ENCODE peak calls at places on chromosomes 6 and 20, in nine cellular contexts. One of them, this sample, is unnamed.
A peak's percentile ranks its signal among the peaks of the same experiment; 100 is the strongest.

GRCh38 chr6:111663232-111663631 is 57.6 kb upstream of the TRAF3IP2 start:
- DNase-seq in NCI-H1417: no peak
- DNase-seq in fibroblast of pulmonary artery: no peak
- DNase-seq in tibial artery: peak; percentile 71
- DNase-seq in cerebellum: peak; percentile 69
- DNase-seq in activated T-cell treated with anti-CD3 and anti-CD28 coated beads for 1 hour: no peak
- DNase-seq in Peyer's patch: no peak
- DNase-seq in A549: no peak
- DNase-seq in activated T-helper 1 cell treated with Interleukin-2 at 50 U/mL for 16 hours: no peak
- DNase-seq in this sample: no peak

GRCh38 chr6:131602913-131603312 is 25.1 kb downstream of the MED23 start:
- DNase-seq in NCI-H1417: no peak
- DNase-seq in fibroblast of pulmonary artery: peak; percentile 78
- DNase-seq in tibial artery: no peak
- DNase-seq in cerebellum: no peak
- DNase-seq in activated T-cell treated with anti-CD3 and anti-CD28 coated beads for 1 hour: no peak
- DNase-seq in Peyer's patch: no peak
- DNase-seq in A549: peak; percentile 3
- DNase-seq in activated T-helper 1 cell treated with Interleukin-2 at 50 U/mL for 16 hours: no peak
- DNase-seq in this sample: no peak

GRCh38 chr6:166626177-166627038 is 643 bp downstream of the RPS6KA2 start:
- DNase-seq in NCI-H1417: peak; percentile 66
- DNase-seq in fibroblast of pulmonary artery: peak; percentile 51
- DNase-seq in tibial artery: peak; percentile 34
- DNase-seq in cerebellum: peak; percentile 22
- DNase-seq in activated T-cell treated with anti-CD3 and anti-CD28 coated beads for 1 hour: peak; percentile 17
- DNase-seq in Peyer's patch: no peak
- DNase-seq in A549: no peak
- DNase-seq in activated T-helper 1 cell treated with Interleukin-2 at 50 U/mL for 16 hours: peak; percentile 15
- DNase-seq in this sample: peak; percentile 84

GRCh38 chr6:32622545-32623401 is 14.4 kb upstream of the HLA-DQA1 start:
- DNase-seq in NCI-H1417: peak; percentile 29
- DNase-seq in fibroblast of pulmonary artery: peak; percentile 35
- DNase-seq in tibial artery: no peak
- DNase-seq in cerebellum: no peak
- DNase-seq in activated T-cell treated with anti-CD3 and anti-CD28 coated beads for 1 hour: peak; percentile 14
- DNase-seq in Peyer's patch: no peak
- DNase-seq in A549: no peak
- DNase-seq in activated T-helper 1 cell treated with Interleukin-2 at 50 U/mL for 16 hours: no peak
- DNase-seq in this sample: no peak

GRCh38 chr20:64226686-64227576 is 28.6 kb upstream of the PCMTD2 start:
- DNase-seq in NCI-H1417: no peak
- DNase-seq in fibroblast of pulmonary artery: no peak
- DNase-seq in tibial artery: no peak
- DNase-seq in cerebellum: no peak
- DNase-seq in activated T-cell treated with anti-CD3 and anti-CD28 coated beads for 1 hour: no peak
- DNase-seq in Peyer's patch: no peak
- DNase-seq in A549: no peak
- DNase-seq in activated T-helper 1 cell treated with Interleukin-2 at 50 U/mL for 16 hours: peak; percentile 16
- DNase-seq in this sample: no peak

GRCh38 chr6:139855741-139856206 is 481.3 kb upstream of the CITED2 start:
- DNase-seq in NCI-H1417: no peak
- DNase-seq in fibroblast of pulmonary artery: no peak
- DNase-seq in tibial artery: no peak
- DNase-seq in cerebellum: no peak
- DNase-seq in activated T-cell treated with anti-CD3 and anti-CD28 coated beads for 1 hour: no peak
- DNase-seq in Peyer's patch: no peak
- DNase-seq in A549: no peak
- DNase-seq in activated T-helper 1 cell treated with Interleukin-2 at 50 U/mL for 16 hours: no peak
- DNase-seq in this sample: peak; percentile 10

GRCh38 chr6:74087898-74088297 is 391.9 kb downstream of the CD109 start:
- DNase-seq in NCI-H1417: no peak
- DNase-seq in fibroblast of pulmonary artery: peak; percentile 46
- DNase-seq in tibial artery: no peak
- DNase-seq in cerebellum: no peak
- DNase-seq in activated T-cell treated with anti-CD3 and anti-CD28 coated beads for 1 hour: no peak
- DNase-seq in Peyer's patch: no peak
- DNase-seq in A549: no peak
- DNase-seq in activated T-helper 1 cell treated with Interleukin-2 at 50 U/mL for 16 hours: no peak
- DNase-seq in this sample: no peak

GRCh38 chr6:44257007-44257752 is at the start of gene SLC35B2:
- DNase-seq in NCI-H1417: peak; percentile 76
- DNase-seq in fibroblast of pulmonary artery: peak; percentile 73
- DNase-seq in tibial artery: peak; percentile 54
- DNase-seq in cerebellum: peak; percentile 86
- DNase-seq in activated T-cell treated with anti-CD3 and anti-CD28 coated beads for 1 hour: no peak
- DNase-seq in Peyer's patch: peak; percentile 81
- DNase-seq in A549: peak; percentile 48
- DNase-seq in activated T-helper 1 cell treated with Interleukin-2 at 50 U/mL for 16 hours: peak; percentile 60
- DNase-seq in this sample: peak; percentile 78

GRCh38 chr6:2754396-2754795 is 3.7 kb upstream of the MYLK4 start:
- DNase-seq in NCI-H1417: no peak
- DNase-seq in fibroblast of pulmonary artery: no peak
- DNase-seq in tibial artery: no peak
- DNase-seq in cerebellum: no peak
- DNase-seq in activated T-cell treated with anti-CD3 and anti-CD28 coated beads for 1 hour: no peak
- DNase-seq in Peyer's patch: no peak
- DNase-seq in A549: no peak
- DNase-seq in activated T-helper 1 cell treated with Interleukin-2 at 50 U/mL for 16 hours: no peak
- DNase-seq in this sample: no peak

GRCh38 chr6:69827491-69827890 is 30.7 kb upstream of the LMBRD1 start:
- DNase-seq in NCI-H1417: no peak
- DNase-seq in fibroblast of pulmonary artery: peak; percentile 73
- DNase-seq in tibial artery: no peak
- DNase-seq in cerebellum: no peak
- DNase-seq in activated T-cell treated with anti-CD3 and anti-CD28 coated beads for 1 hour: no peak
- DNase-seq in Peyer's patch: no peak
- DNase-seq in A549: no peak
- DNase-seq in activated T-helper 1 cell treated with Interleukin-2 at 50 U/mL for 16 hours: no peak
- DNase-seq in this sample: no peak

GRCh38 chr6:126093108-126093507 is 106.8 kb downstream of the TRMT11 start:
- DNase-seq in NCI-H1417: no peak
- DNase-seq in fibroblast of pulmonary artery: no peak
- DNase-seq in tibial artery: no peak
- DNase-seq in cerebellum: no peak
- DNase-seq in activated T-cell treated with anti-CD3 and anti-CD28 coated beads for 1 hour: no peak
- DNase-seq in Peyer's patch: no peak
- DNase-seq in A549: no peak
- DNase-seq in activated T-helper 1 cell treated with Interleukin-2 at 50 U/mL for 16 hours: no peak
- DNase-seq in this sample: no peak

GRCh38 chr6:63278916-63279315 is 40.9 kb downstream of the LGSN start:
- DNase-seq in NCI-H1417: no peak
- DNase-seq in fibroblast of pulmonary artery: no peak
- DNase-seq in tibial artery: no peak
- DNase-seq in cerebellum: no peak
- DNase-seq in activated T-cell treated with anti-CD3 and anti-CD28 coated beads for 1 hour: no peak
- DNase-seq in Peyer's patch: no peak
- DNase-seq in A549: no peak
- DNase-seq in activated T-helper 1 cell treated with Interleukin-2 at 50 U/mL for 16 hours: no peak
- DNase-seq in this sample: no peak

GRCh38 chr6:44268095-44268628 is 2.1 kb upstream of the TMEM151B start:
- DNase-seq in NCI-H1417: peak; percentile 76
- DNase-seq in fibroblast of pulmonary artery: peak; percentile 62
- DNase-seq in tibial artery: no peak
- DNase-seq in cerebellum: peak; percentile 79
- DNase-seq in activated T-cell treated with anti-CD3 and anti-CD28 coated beads for 1 hour: no peak
- DNase-seq in Peyer's patch: peak; percentile 85
- DNase-seq in A549: peak; percentile 37
- DNase-seq in activated T-helper 1 cell treated with Interleukin-2 at 50 U/mL for 16 hours: no peak
- DNase-seq in this sample: peak; percentile 83

GRCh38 chr20:44064501-44065400 is 122.2 kb downstream of the JPH2 start:
- DNase-seq in NCI-H1417: no peak
- DNase-seq in fibroblast of pulmonary artery: no peak
- DNase-seq in tibial artery: no peak
- DNase-seq in cerebellum: no peak
- DNase-seq in activated T-cell treated with anti-CD3 and anti-CD28 coated beads for 1 hour: no peak
- DNase-seq in Peyer's patch: no peak
- DNase-seq in A549: no peak
- DNase-seq in activated T-helper 1 cell treated with Interleukin-2 at 50 U/mL for 16 hours: no peak
- DNase-seq in this sample: no peak

GRCh38 chr6:80771941-80772340 is 665.5 kb downstream of the BCKDHB start:
- DNase-seq in NCI-H1417: no peak
- DNase-seq in fibroblast of pulmonary artery: peak; percentile 61
- DNase-seq in tibial artery: no peak
- DNase-seq in cerebellum: no peak
- DNase-seq in activated T-cell treated with anti-CD3 and anti-CD28 coated beads for 1 hour: no peak
- DNase-seq in Peyer's patch: no peak
- DNase-seq in A549: no peak
- DNase-seq in activated T-helper 1 cell treated with Interleukin-2 at 50 U/mL for 16 hours: no peak
- DNase-seq in this sample: no peak

GRCh38 chr6:11615214-11615602 is 77.7 kb downstream of the TMEM170B start:
- DNase-seq in NCI-H1417: no peak
- DNase-seq in fibroblast of pulmonary artery: no peak
- DNase-seq in tibial artery: no peak
- DNase-seq in cerebellum: no peak
- DNase-seq in activated T-cell treated with anti-CD3 and anti-CD28 coated beads for 1 hour: no peak
- DNase-seq in Peyer's patch: no peak
- DNase-seq in A549: no peak
- DNase-seq in activated T-helper 1 cell treated with Interleukin-2 at 50 U/mL for 16 hours: no peak
- DNase-seq in this sample: no peak

GRCh38 chr6:9621276-9621675 is 793.6 kb downstream of the TFAP2A start:
- DNase-seq in NCI-H1417: no peak
- DNase-seq in fibroblast of pulmonary artery: no peak
- DNase-seq in tibial artery: no peak
- DNase-seq in cerebellum: no peak
- DNase-seq in activated T-cell treated with anti-CD3 and anti-CD28 coated beads for 1 hour: no peak
- DNase-seq in Peyer's patch: no peak
- DNase-seq in A549: no peak
- DNase-seq in activated T-helper 1 cell treated with Interleukin-2 at 50 U/mL for 16 hours: no peak
- DNase-seq in this sample: no peak

GRCh38 chr20:35837577-35838195 is 65.9 kb downstream of the PHF20 start:
- DNase-seq in NCI-H1417: no peak
- DNase-seq in fibroblast of pulmonary artery: no peak
- DNase-seq in tibial artery: no peak
- DNase-seq in cerebellum: no peak
- DNase-seq in activated T-cell treated with anti-CD3 and anti-CD28 coated beads for 1 hour: no peak
- DNase-seq in Peyer's patch: no peak
- DNase-seq in A549: no peak
- DNase-seq in activated T-helper 1 cell treated with Interleukin-2 at 50 U/mL for 16 hours: no peak
- DNase-seq in this sample: no peak

GRCh38 chr6:125781307-125781868 is 9.4 kb upstream of the NCOA7 start:
- DNase-seq in NCI-H1417: no peak
- DNase-seq in fibroblast of pulmonary artery: peak; percentile 46
- DNase-seq in tibial artery: peak; percentile 51
- DNase-seq in cerebellum: peak; percentile 50
- DNase-seq in activated T-cell treated with anti-CD3 and anti-CD28 coated beads for 1 hour: peak; percentile 40
- DNase-seq in Peyer's patch: peak; percentile 82
- DNase-seq in A549: no peak
- DNase-seq in activated T-helper 1 cell treated with Interleukin-2 at 50 U/mL for 16 hours: no peak
- DNase-seq in this sample: peak; percentile 71

GRCh38 chr6:14258695-14259655 is 141.4 kb downstream of the CD83 start:
- DNase-seq in NCI-H1417: no peak
- DNase-seq in fibroblast of pulmonary artery: no peak
- DNase-seq in tibial artery: no peak
- DNase-seq in cerebellum: no peak
- DNase-seq in activated T-cell treated with anti-CD3 and anti-CD28 coated beads for 1 hour: no peak
- DNase-seq in Peyer's patch: no peak
- DNase-seq in A549: no peak
- DNase-seq in activated T-helper 1 cell treated with Interleukin-2 at 50 U/mL for 16 hours: no peak
- DNase-seq in this sample: no peak

GRCh38 chr20:20367681-20368413 is at the start of gene INSM1:
- DNase-seq in NCI-H1417: peak; percentile 93
- DNase-seq in fibroblast of pulmonary artery: no peak
- DNase-seq in tibial artery: no peak
- DNase-seq in cerebellum: peak; percentile 86
- DNase-seq in activated T-cell treated with anti-CD3 and anti-CD28 coated beads for 1 hour: no peak
- DNase-seq in Peyer's patch: no peak
- DNase-seq in A549: no peak
- DNase-seq in activated T-helper 1 cell treated with Interleukin-2 at 50 U/mL for 16 hours: no peak
- DNase-seq in this sample: peak; percentile 100